ENCODE peak calls at places on chromosomes 3 and 15, in ten cellular contexts. A is anterior cingulate cortex; J is stimulated activated CD4-positive, alpha-beta T cell treated with anti-CD3 and anti-CD28 coated beads, Interleukin-1b, Interleukin-23, amount 100 ng/mL, for 48 hours; N is T-helper 1 cell; B is ELR; G is HepG2; R is activated CD8-positive, alpha-beta memory T cell treated with anti-CD3 and anti-CD28 coated beads for 24 hours; I is NCI-H345; M is IMR-90; K is NCI-H460. T is an unnamed sample.

GRCh38 chr15:101012326-101013040 is 93.3 kb downstream of the LRRK1 start:
- DNase-seq in A (no peak), G (no peak), I (no peak), M (no peak), N (no peak), K (no peak), J (no peak), B (no peak), R (peak), T (no peak)

GRCh38 chr15:78130466-78131294 is 565 bp downstream of the CIB2 start:
- DNase-seq in N (no peak), B (no peak), A (no peak), M (no peak), J (peak), R (no peak), G (no peak), I (peak), K (no peak), T (no peak)

GRCh38 chr3:189041482-189042090 is 130.2 kb upstream of the TPRG1 start:
- DNase-seq in R (peak), G (peak), A (no peak), N (peak), K (peak), J (peak), I (peak), M (peak), B (peak), T (peak)

GRCh38 chr3:9792405-9793160 is at the start of the genes ARPC4 and TADA3:
- DNase-seq in N (peak), M (peak), K (peak), R (peak), J (peak), G (peak), A (peak), B (peak), I (peak), T (peak)

GRCh38 chr3:116423945-116424344 is 21.3 kb downstream of the LSAMP start:
- DNase-seq in A (no peak), K (no peak), R (no peak), G (no peak), I (peak), N (no peak), B (no peak), J (no peak), M (peak), T (no peak)

GRCh38 chr3:41346698-41347097 is 147.4 kb downstream of the CTNNB1 start:
- DNase-seq in B (peak), I (no peak), M (peak), R (no peak), G (no peak), A (no peak), K (no peak), J (no peak), N (no peak), T (no peak)

GRCh38 chr3:181278468-181279238 is 289.1 kb upstream of the DNAJC19 start:
- DNase-seq in N (no peak), I (peak), R (no peak), K (no peak), B (peak), M (no peak), G (no peak), A (no peak), J (no peak), T (no peak)

GRCh38 chr3:136586580-136586979 is 165.6 kb downstream of the STAG1 start:
- DNase-seq in A (no peak), K (no peak), M (peak), G (peak), R (no peak), J (no peak), B (no peak), N (no peak), I (no peak), T (peak)

GRCh38 chr15:59833366-59833765 is 144.2 kb upstream of the BNIP2 start:
- DNase-seq in G (no peak), B (no peak), J (no peak), I (peak), R (no peak), A (no peak), K (no peak), N (no peak), M (no peak), T (no peak)

GRCh38 chr3:58588030-58588614 is 10.9 kb upstream of the FAM107A start:
- DNase-seq in K (no peak), M (peak), N (no peak), R (no peak), J (no peak), B (peak), A (no peak), G (no peak), I (no peak), T (peak)

GRCh38 chr3:183857863-183858262 is 26.8 kb downstream of the PARL start:
- DNase-seq in J (no peak), R (no peak), G (no peak), I (no peak), K (no peak), A (no peak), M (no peak), B (no peak), N (no peak), T (no peak)

GRCh38 chr15:64636101-64636500 is 139.3 kb downstream of the RBPMS2 start:
- DNase-seq in K (no peak), N (no peak), J (no peak), G (no peak), B (no peak), I (no peak), R (no peak), M (no peak), A (no peak), T (no peak)

GRCh38 chr15:34790121-34790520 is 5.2 kb downstream of the ACTC1 start:
- DNase-seq in B (no peak), M (no peak), I (no peak), N (no peak), G (no peak), R (no peak), A (no peak), K (no peak), J (no peak), T (no peak)

GRCh38 chr15:21269121-21269520 is 171.2 kb downstream of the POTEB3 start:
- DNase-seq in R (no peak), N (peak), J (no peak), G (no peak), A (no peak), M (no peak), K (no peak), B (no peak), I (no peak), T (no peak)

GRCh38 chr3:31590650-31591049 is 57.9 kb downstream of the STT3B start:
- DNase-seq in R (no peak), I (no peak), G (no peak), K (no peak), N (no peak), J (no peak), M (no peak), A (no peak), B (no peak), T (no peak)

GRCh38 chr3:37701729-37702128 is 160.0 kb upstream of the CTDSPL start:
- DNase-seq in I (no peak), G (no peak), N (no peak), R (no peak), J (no peak), A (no peak), B (no peak), M (no peak), K (no peak), T (no peak)

GRCh38 chr3:23915537-23916108 is 1.2 kb downstream of the NKIRAS1 start:
- DNase-seq in R (no peak), I (no peak), A (no peak), N (no peak), K (no peak), J (no peak), G (peak), B (peak), M (peak), T (peak)

GRCh38 chr15:63288778-63289378 is 11.5 kb downstream of the APH1B start:
- DNase-seq in J (no peak), A (no peak), G (peak), K (peak), B (peak), M (peak), I (peak), R (no peak), N (peak), T (peak)